ENCODE peak calls at places on chromosomes 16 and 17, in five cellular contexts. J is suprapubic skin, R is A549, V is cardiac fibroblast, W is Calu3. H is an unnamed sample.

GRCh38 chr17:61307905-61308886 is 91.4 kb upstream of the TBX2 start:
- DNase-seq in J (no peak), W (no peak), R (peak; percentile 52), V (peak; percentile 98), H (no peak)

GRCh38 chr16:337975-338575 is 14.4 kb downstream of the AXIN1 start:
- DNase-seq in R (no peak), W (no peak), V (no peak), J (no peak), H (no peak)

GRCh38 chr17:82079001-82079677 is 13.5 kb upstream of the DUS1L start:
- DNase-seq in J (no peak), W (no peak), V (no peak), R (no peak), H (no peak)

GRCh38 chr16:48611329-48612137 is 1.6 kb upstream of the N4BP1 start:
- DNase-seq in R (no peak), V (no peak), W (peak; percentile 42), J (no peak), H (no peak)

GRCh38 chr16:67191410-67191994 is 453 bp upstream of the E2F4 start:
- DNase-seq in W (no peak), V (no peak), J (no peak), R (no peak), H (no peak)

GRCh38 chr16:74999208-74999682 is 421 bp downstream of the ZNRF1 start:
- DNase-seq in V (peak; percentile 11), R (no peak), W (peak; percentile 15), J (peak; percentile 68), H (no peak)

GRCh38 chr16:29673501-29673900 is 5.5 kb upstream of the QPRT start:
- DNase-seq in W (no peak), R (no peak), J (no peak), V (no peak), H (no peak)

GRCh38 chr16:23025692-23026305 is 123.5 kb downstream of the USP31 start:
- DNase-seq in J (no peak), V (no peak), R (no peak), W (no peak), H (no peak)

GRCh38 chr17:56751145-56751743 is 82.5 kb downstream of the C17orf67 start:
- DNase-seq in V (no peak), R (no peak), J (no peak), W (no peak), H (no peak)

GRCh38 chr16:85574672-85575475 is 38.2 kb upstream of the GSE1 start:
- DNase-seq in R (no peak), V (no peak), W (no peak), J (no peak), H (no peak)

GRCh38 chr16:4548124-4548523 is 8.0 kb upstream of the C16orf96 start:
- DNase-seq in J (no peak), V (no peak), W (no peak), R (no peak), H (no peak)

GRCh38 chr16:57950382-57950781 is 20.5 kb downstream of the CNGB1 start:
- DNase-seq in J (no peak), R (no peak), V (no peak), W (no peak), H (no peak)

GRCh38 chr17:34579017-34579946 is at the start of gene TMEM132E:
- DNase-seq in V (peak; percentile 6), R (no peak), W (peak; percentile 34), J (no peak), H (peak; percentile 29)

GRCh38 chr17:83070800-83071341 is 8.5 kb upstream of the METRNL start:
- DNase-seq in R (no peak), J (no peak), W (no peak), V (no peak), H (no peak)

GRCh38 chr16:67156146-67156844 is 3.4 kb downstream of the TRADD start:
- DNase-seq in W (no peak), R (no peak), J (no peak), V (no peak), H (no peak)

GRCh38 chr17:56754523-56755208 is 79.1 kb downstream of the C17orf67 start:
- DNase-seq in W (no peak), J (no peak), R (peak; percentile 70), V (peak; percentile 49), H (no peak)

GRCh38 chr17:62870581-62870964 is 62.5 kb upstream of the MARCHF10 start:
- DNase-seq in R (no peak), W (no peak), V (no peak), J (no peak), H (no peak)

GRCh38 chr17:80063815-80064585 is 27.6 kb downstream of the CCDC40 start:
- DNase-seq in R (peak; percentile 93), W (peak; percentile 68), J (no peak), V (peak; percentile 81), H (no peak)

GRCh38 chr16:25066747-25067631 is 44.6 kb upstream of the LCMT1 start:
- DNase-seq in W (peak; percentile 89), J (peak; percentile 89), V (peak; percentile 68), R (peak; percentile 85), H (peak; percentile 64)

GRCh38 chr16:85393674-85394510 is 219.2 kb upstream of the GSE1 start:
- DNase-seq in W (peak; percentile 86), J (peak; percentile 81), R (peak; percentile 84), V (peak; percentile 63), H (peak; percentile 19)

GRCh38 chr17:82548681-82549303 is 29.3 kb downstream of the FOXK2 start:
- DNase-seq in V (peak; percentile 41), W (peak; percentile 36), R (no peak), J (no peak), H (no peak)

GRCh38 chr17:76500074-76500744 is 1.0 kb downstream of the RHBDF2 start:
- DNase-seq in J (no peak), V (no peak), W (no peak), R (no peak), H (no peak)

GRCh38 chr17:75684249-75684648 is 17.1 kb downstream of the SAP30BP start:
- DNase-seq in J (no peak), V (peak; percentile 41), W (peak; percentile 27), R (no peak), H (no peak)

GRCh38 chr16:11302977-11303376 is 21.8 kb upstream of the PRM1 start:
- DNase-seq in R (no peak), J (no peak), W (no peak), V (no peak), H (no peak)

GRCh38 chr17:77824102-77824779 is 134.3 kb upstream of the TNRC6C start:
- DNase-seq in W (no peak), R (no peak), V (no peak), J (no peak), H (no peak)

GRCh38 chr17:77819497-77819896 is 139.0 kb upstream of the TNRC6C start:
- DNase-seq in J (no peak), R (no peak), V (no peak), W (no peak), H (no peak)

GRCh38 chr17:77817953-77818352 is 140.6 kb upstream of the TNRC6C start:
- DNase-seq in W (no peak), J (no peak), V (no peak), R (no peak), H (no peak)

GRCh38 chr17:77822302-77823030 is 136.0 kb upstream of the TNRC6C start:
- DNase-seq in W (no peak), J (no peak), R (no peak), V (no peak), H (no peak)

GRCh38 chr17:77821114-77821513 is 137.4 kb upstream of the TNRC6C start:
- DNase-seq in W (no peak), R (no peak), J (no peak), V (no peak), H (no peak)
- TF ChIP-seq CTCF in W (no peak), R (no peak), J (no peak), V (no peak), H (no peak)

GRCh38 chr17:17493986-17494466 is 2.2 kb downstream of the RASD1 start:
- DNase-seq in V (peak; percentile 19), R (no peak), W (no peak), J (no peak), H (no peak)

GRCh38 chr17:17496189-17497064 is at the start of gene RASD1:
- DNase-seq in W (peak; percentile 73), R (peak; percentile 88), J (peak; percentile 94), V (peak; percentile 90), H (peak; percentile 66)

GRCh38 chr17:17493249-17493985 is 2.8 kb downstream of the RASD1 start:
- DNase-seq in W (no peak), V (peak; percentile 36), R (no peak), J (peak; percentile 66), H (no peak)

GRCh38 chr17:17495448-17496188 is 577 bp downstream of the RASD1 start:
- DNase-seq in W (no peak), R (no peak), J (peak; percentile 80), V (no peak), H (no peak)

GRCh38 chr17:17494499-17495447 is 1.4 kb downstream of the RASD1 start:
- DNase-seq in V (peak; percentile 59), W (no peak), J (peak; percentile 80), R (no peak), H (no peak)
- TF ChIP-seq CTCF in V (no peak), W (no peak), J (no peak), R (no peak), H (no peak)

DNA sequence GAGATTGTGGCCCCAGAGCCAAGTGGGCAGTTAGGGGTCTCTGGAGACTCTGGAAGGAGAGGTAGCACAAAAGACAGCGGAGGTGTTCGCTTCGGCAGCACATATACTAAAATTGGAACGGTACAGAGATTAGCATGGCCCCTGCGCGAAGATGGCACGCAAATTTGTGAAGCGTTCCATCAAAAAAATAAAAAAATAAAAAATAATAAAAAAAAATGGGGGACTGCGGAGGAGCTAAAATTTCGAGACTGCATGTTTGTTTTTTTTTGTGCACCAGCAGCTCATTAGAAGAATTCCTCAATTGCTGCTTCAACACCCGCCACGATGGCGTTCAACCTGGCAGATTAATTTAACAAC is 39.1 kb downstream of the IGF2BP1 start:
- DNase-seq in W (no peak), R (no peak), J (no peak), V (no peak), H (no peak)
- TF ChIP-seq CTCF in W (no peak), R (peak; percentile 25), J (no peak), V (no peak), H (no peak)

GRCh38 chr16:86710602-86710950 is 132.2 kb downstream of the FOXL1 start:
- DNase-seq in J (no peak), R (no peak), V (no peak), W (no peak), H (no peak)

GRCh38 chr16:86714166-86714565 is 135.8 kb downstream of the FOXL1 start:
- DNase-seq in J (no peak), W (no peak), R (no peak), V (peak; percentile 53), H (no peak)

GRCh38 chr16:86712158-86713009 is 134.0 kb downstream of the FOXL1 start:
- DNase-seq in W (no peak), J (peak; percentile 30), V (no peak), R (no peak), H (no peak)

GRCh38 chr16:86709902-86710601 is 131.7 kb downstream of the FOXL1 start:
- DNase-seq in J (no peak), V (no peak), W (no peak), R (no peak), H (no peak)

DNA sequence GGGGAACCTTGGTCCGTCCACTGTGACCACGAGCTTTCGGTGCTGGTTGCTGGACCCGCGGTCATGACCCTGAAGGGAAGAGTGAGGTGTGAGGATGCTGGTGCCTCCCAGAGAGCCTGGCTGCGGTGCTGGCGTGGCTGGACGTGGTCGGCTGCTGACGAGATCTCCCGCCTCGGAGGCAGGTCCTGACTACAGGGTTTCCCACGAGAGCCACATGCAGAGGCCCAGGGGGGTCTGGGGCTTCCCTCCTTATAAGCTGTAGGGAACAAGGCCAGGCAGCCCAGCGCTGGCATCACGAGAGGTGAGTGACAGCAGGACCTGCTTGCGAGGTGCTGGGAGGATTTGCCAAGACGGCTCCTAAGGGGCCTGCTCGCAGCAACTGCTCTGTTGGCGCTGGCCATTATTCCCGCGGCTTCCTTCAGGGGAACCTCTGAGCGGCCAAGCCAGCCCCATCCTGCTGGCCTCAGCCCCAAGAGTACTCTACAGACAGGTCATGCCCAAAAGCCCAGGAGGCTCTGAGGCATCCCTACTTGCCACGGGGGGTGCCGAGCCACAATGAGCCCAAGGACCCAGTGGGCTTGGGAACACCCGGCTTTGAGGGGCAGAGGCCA is 134.8 kb downstream of the FOXL1 start:
- DNase-seq in J (no peak), R (no peak), W (no peak), V (no peak), H (no peak)
- TF ChIP-seq CTCF in J (no peak), R (no peak), W (no peak), V (no peak), H (no peak)

H was measured in omental fat pad.